ENCODE peak calls at places on chromosomes 13 and 19, in ten cellular contexts. Y, I, V, E, D, C, B, N, R and K are unnamed samples.

GRCh38 chr13:45781553-45782326 is 69.8 kb downstream of the SIAH3 start:
- DNase-seq in D (peak; percentile 88), C (no peak), Y (peak; percentile 22), N (peak; percentile 47), R (no peak), E (no peak), V (peak; percentile 89), B (no peak), I (no peak), K (no peak)

GRCh38 chr19:43774103-43774939 is 6.5 kb downstream of the KCNN4 start:
- DNase-seq in R (no peak), V (no peak), I (no peak), Y (peak; percentile 58), B (no peak), C (peak; percentile 94), N (peak; percentile 45), D (peak; percentile 79), E (no peak), K (no peak)

GRCh38 chr19:42273407-42274064 is 4.5 kb downstream of the CIC start:
- DNase-seq in E (no peak), B (peak; percentile 9), N (no peak), I (no peak), Y (no peak), R (no peak), C (no peak), V (no peak), D (no peak), K (no peak)

GRCh38 chr13:99307247-99307646 is at the start of gene GPR183:
- DNase-seq in B (no peak), C (no peak), Y (no peak), D (no peak), E (no peak), N (peak; percentile 27), I (peak; percentile 26), V (no peak), R (no peak), K (peak; percentile 87)

GRCh38 chr13:31767175-31767900 is 28.0 kb downstream of the RXFP2 start:
- DNase-seq in E (no peak), I (no peak), R (peak; percentile 50), C (no peak), B (no peak), Y (peak; percentile 94), V (peak; percentile 88), D (no peak), N (peak; percentile 66), K (no peak)

GRCh38 chr19:15934332-15935078 is at the start of gene CYP4F11:
- DNase-seq in B (no peak), V (peak; percentile 94), N (peak; percentile 50), E (peak; percentile 20), R (no peak), C (no peak), D (peak; percentile 59), Y (no peak), I (no peak), K (no peak)

GRCh38 chr13:81393110-81393509 is 1052.2 kb upstream of the SPRY2 start:
- DNase-seq in I (no peak), Y (no peak), D (no peak), C (no peak), B (no peak), R (no peak), N (no peak), V (no peak), E (no peak), K (no peak)

GRCh38 chr19:55189424-55189823 is 9.3 kb upstream of the SYT5 start:
- DNase-seq in R (peak; percentile 88), E (no peak), V (peak; percentile 100), C (no peak), D (peak; percentile 71), N (peak; percentile 100), Y (peak; percentile 91), I (no peak), B (no peak), K (no peak)

GRCh38 chr19:51511353-51511752 is 9.8 kb upstream of the SIGLEC12 start:
- DNase-seq in E (peak; percentile 7), B (no peak), Y (no peak), C (peak; percentile 75), N (no peak), D (no peak), I (no peak), V (peak; percentile 7), R (no peak), K (peak; percentile 28)

GRCh38 chr19:9720541-9720940 is 45.6 kb upstream of the ZNF562 start:
- DNase-seq in D (no peak), N (no peak), C (no peak), V (no peak), R (no peak), Y (no peak), E (no peak), B (no peak), I (no peak), K (no peak)

GRCh38 chr19:9724157-9724556 is 44.4 kb downstream of the ZNF846 start:
- DNase-seq in C (no peak), R (no peak), B (no peak), E (no peak), I (no peak), D (no peak), N (no peak), Y (no peak), V (no peak), K (no peak)

GRCh38 chr19:9727644-9728043 is 40.9 kb downstream of the ZNF846 start:
- DNase-seq in N (no peak), D (no peak), V (no peak), Y (peak; percentile 39), R (no peak), E (no peak), I (no peak), C (no peak), B (no peak), K (no peak)

DNA sequence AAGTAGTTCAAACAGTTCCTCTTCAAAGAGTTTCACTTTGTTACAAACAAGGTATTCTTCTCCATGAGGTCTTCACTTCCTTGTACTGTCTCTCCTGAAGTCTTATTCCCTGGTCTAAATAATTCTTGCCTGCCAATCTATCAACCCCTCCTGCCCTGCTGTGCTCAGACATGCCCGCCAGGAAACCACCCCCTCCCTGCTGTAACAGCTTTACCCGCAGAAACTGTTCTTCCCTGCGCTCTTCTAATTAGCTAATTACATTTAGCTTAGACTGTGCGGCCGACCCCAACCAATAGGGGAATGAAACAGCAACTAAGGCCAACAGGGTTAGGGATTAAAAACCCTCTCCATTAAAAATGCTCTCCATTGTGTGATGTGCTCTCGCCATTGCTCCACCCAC is 46.7 kb downstream of the ZNF846 start:
- DNase-seq in N (peak; percentile 77), R (no peak), E (peak; percentile 87), I (no peak), V (peak; percentile 11), Y (no peak), B (no peak), D (no peak), C (no peak), K (no peak)
- TF ChIP-seq CTCF in N (no peak), R (no peak), E (peak; percentile 30), I (no peak), V (no peak), Y (no peak), B (no peak), D (no peak), C (no peak), K (no peak)

GRCh38 chr19:29745253-29745652 is 30.2 kb upstream of the C19orf12 start:
- DNase-seq in C (peak; percentile 81), Y (no peak), R (no peak), I (no peak), N (no peak), B (no peak), E (no peak), V (no peak), D (no peak), K (no peak)
- TF ChIP-seq CTCF in C (peak; percentile 79), Y (peak; percentile 13), R (no peak), I (no peak), N (no peak), B (peak; percentile 41), E (no peak), V (peak; percentile 9), D (no peak), K (no peak)

GRCh38 chr19:40192758-40193586 is 1.7 kb downstream of the MAP3K10 start:
- DNase-seq in V (no peak), E (no peak), R (no peak), I (no peak), N (no peak), C (peak; percentile 57), D (no peak), Y (no peak), B (no peak), K (no peak)
- TF ChIP-seq CTCF in V (no peak), E (no peak), R (no peak), I (no peak), N (no peak), C (no peak), D (no peak), Y (no peak), B (no peak), K (no peak)

DNA sequence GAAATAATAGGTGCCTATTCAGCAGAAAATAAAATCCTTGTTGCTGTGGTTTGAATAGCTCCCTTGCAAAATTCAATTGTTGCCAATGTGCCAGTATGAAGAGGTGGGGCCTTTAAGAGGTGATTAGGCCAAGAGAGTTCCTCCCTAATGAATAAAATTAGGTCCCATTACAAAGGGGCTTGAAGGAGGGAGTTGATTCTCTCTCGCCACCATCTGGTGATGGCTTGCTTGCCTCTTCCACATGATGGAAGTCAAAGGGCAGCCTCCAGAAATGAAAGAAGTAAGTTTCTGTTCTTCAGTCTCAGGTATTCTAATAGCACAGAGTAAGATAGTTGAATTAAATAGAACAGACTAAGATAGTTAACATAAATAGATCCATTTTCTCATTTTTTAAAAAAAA is 3.0 kb upstream of the EEF1AKMT1 start:
- DNase-seq in R (no peak), I (no peak), N (no peak), D (no peak), E (no peak), V (no peak), Y (no peak), B (no peak), C (peak; percentile 53), K (no peak)
- TF ChIP-seq CTCF in R (no peak), I (no peak), N (no peak), D (no peak), E (peak; percentile 31), V (no peak), Y (no peak), B (no peak), C (peak; percentile 32), K (no peak)

GRCh38 chr19:5292453-5292842 is 48.2 kb downstream of the PTPRS start:
- DNase-seq in C (no peak), N (no peak), Y (no peak), D (no peak), E (no peak), I (no peak), R (no peak), V (no peak), B (peak; percentile 43), K (no peak)

GRCh38 chr19:5292843-5293606 is 47.6 kb downstream of the PTPRS start:
- DNase-seq in V (peak; percentile 68), N (peak; percentile 36), R (peak; percentile 68), E (no peak), B (peak; percentile 63), I (peak; percentile 51), C (peak; percentile 93), Y (peak; percentile 70), D (peak; percentile 81), K (peak; percentile 29)

GRCh38 chr19:5293607-5294089 is 47.0 kb downstream of the PTPRS start:
- DNase-seq in B (no peak), D (peak; percentile 66), V (no peak), E (no peak), N (no peak), I (no peak), C (peak; percentile 89), Y (peak; percentile 30), R (peak; percentile 46), K (no peak)

GRCh38 chr19:5290336-5291262 is 50.0 kb downstream of the PTPRS start:
- DNase-seq in D (no peak), R (no peak), C (no peak), B (no peak), N (no peak), E (no peak), Y (no peak), I (no peak), V (no peak), K (no peak)

GRCh38 chr19:5291588-5292193 is 48.9 kb downstream of the PTPRS start:
- DNase-seq in I (no peak), R (no peak), B (no peak), E (no peak), N (no peak), V (no peak), Y (no peak), C (no peak), D (peak; percentile 42), K (no peak)
- TF ChIP-seq CTCF in I (no peak), R (no peak), B (no peak), E (no peak), N (no peak), V (no peak), Y (no peak), C (no peak), D (no peak), K (no peak)